ENCODE peak calls at places on chromosomes 13 and 19, in seven cellular contexts. A is CD4-positive, CD25-positive, alpha-beta regulatory T cell; P is GM23248; W is H1; D is dorsolateral prefrontal cortex; K is mammary epithelial cell; R is cardiac muscle cell. S is an unnamed sample.

GRCh38 chr19:28598861-28599260 is 614.1 kb downstream of the UQCRFS1 start:
- DNase-seq in A (no peak), P (no peak), W (no peak), D (no peak), K (no peak), R (no peak), S (no peak)

GRCh38 chr19:38273499-38273898 is 9.1 kb downstream of the SPINT2 start:
- DNase-seq in A (no peak), P (no peak), W (no peak), D (no peak), K (no peak), R (no peak), S (no peak)

GRCh38 chr13:47294691-47295090 is 397.8 kb upstream of the HTR2A start:
- DNase-seq in A (no peak), P (no peak), W (no peak), D (no peak), K (no peak), R (no peak), S (no peak)

GRCh38 chr19:42135836-42136235 is 3.6 kb upstream of the POU2F2 start:
- DNase-seq in A (no peak), P (no peak), W (no peak), D (no peak), K (no peak), R (no peak), S (no peak)

GRCh38 chr13:36543671-36544070 is 111.4 kb downstream of the CCNA1 start:
- DNase-seq in A (no peak), P (no peak), W (no peak), D (no peak), K (no peak), R (no peak), S (no peak)

GRCh38 chr13:19818223-19818842 is 35.6 kb upstream of the PSPC1 start:
- DNase-seq in A (peak), P (peak), W (peak), D (no peak), K (no peak), R (peak), S (no peak)

GRCh38 chr19:38877781-38878574 is at the start of gene RINL:
- DNase-seq in A (peak), P (no peak), W (no peak), D (no peak), K (no peak), R (no peak), S (peak)

GRCh38 chr19:8444677-8445487 is at the start of gene HNRNPM:
- DNase-seq in A (peak), P (peak), W (peak), D (peak), K (peak), R (peak), S (peak)

GRCh38 chr19:10007811-10008211 is 2.5 kb downstream of the COL5A3 start:
- DNase-seq in A (no peak), P (peak), W (no peak), D (no peak), K (no peak), R (peak), S (no peak)

GRCh38 chr19:51325161-51325979 is 13.9 kb downstream of the IGLON5 start:
- DNase-seq in A (no peak), P (no peak), W (no peak), D (no peak), K (no peak), R (no peak), S (no peak)

GRCh38 chr13:73411067-73411809 is 352.4 kb downstream of the KLF5 start:
- DNase-seq in A (no peak), P (no peak), W (no peak), D (no peak), K (peak), R (no peak), S (no peak)

GRCh38 chr13:101996906-101997408 is 404.9 kb downstream of the FGF14 start:
- DNase-seq in A (no peak), P (no peak), W (no peak), D (no peak), K (no peak), R (no peak), S (no peak)

GRCh38 chr13:70405266-70405665 is 297.0 kb upstream of the KLHL1 start:
- DNase-seq in A (no peak), P (no peak), W (no peak), D (no peak), K (no peak), R (no peak), S (no peak)

GRCh38 chr13:27174766-27175455 is 3.3 kb upstream of the USP12 start:
- DNase-seq in A (no peak), P (peak), W (no peak), D (no peak), K (no peak), R (peak), S (no peak)

GRCh38 chr13:60970736-60971135 is 444.9 kb downstream of the PCDH20 start:
- DNase-seq in A (no peak), P (no peak), W (peak), D (no peak), K (no peak), R (no peak), S (no peak)

DNA sequence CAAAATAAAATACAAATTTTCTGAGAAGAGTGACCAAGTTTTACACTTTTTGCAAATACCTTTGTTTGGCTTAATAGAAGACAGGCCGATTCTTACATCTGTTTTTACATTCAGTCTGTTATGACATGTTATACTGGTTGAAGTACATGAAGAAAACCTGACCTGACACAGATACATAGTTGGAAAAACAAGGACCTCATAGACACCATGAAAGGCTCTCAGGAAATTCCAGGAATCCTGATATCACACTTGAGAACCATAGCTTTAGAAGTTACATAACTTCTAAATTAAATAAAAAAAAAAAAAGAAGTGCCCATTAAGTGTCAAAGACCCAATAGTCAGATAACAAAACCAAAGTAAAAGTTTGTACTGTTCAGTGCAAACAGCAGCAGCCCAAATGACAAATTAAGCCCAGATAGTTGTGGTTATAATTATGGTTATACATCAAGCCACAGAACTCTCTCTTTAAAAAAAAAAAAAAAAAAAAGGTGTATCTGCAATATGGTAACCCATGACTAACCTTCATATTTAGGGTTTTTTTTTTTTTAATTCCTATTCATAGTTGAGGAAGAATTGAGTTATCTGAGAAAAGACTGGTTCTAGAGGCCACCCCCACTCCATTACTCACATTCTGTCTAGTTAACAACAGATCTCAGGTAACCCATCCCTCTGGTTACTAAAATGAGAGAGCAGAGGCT is 19.8 kb downstream of the RBM26 start:
- DNase-seq in A (no peak), P (peak), W (no peak), D (no peak), K (peak), R (no peak), S (no peak)
- H3K4me3 ChIP-seq in A (peak), P (no peak), W (no peak), D (no peak), K (no peak), R (no peak), S (no peak)

GRCh38 chr19:35140898-35141626 is 2.0 kb upstream of the FXYD7 start:
- DNase-seq in A (peak), P (peak), W (peak), D (peak), K (peak), R (peak), S (peak)
- H3K4me3 ChIP-seq in A (peak), P (no peak), W (peak), D (peak), K (peak), R (peak), S (peak)

GRCh38 chr13:114130708-114131580 is 1.5 kb downstream of the RASA3 start:
- DNase-seq in A (peak), P (peak), W (no peak), D (peak), K (peak), R (peak), S (peak)

GRCh38 chr13:114134111-114134943 is 1.9 kb upstream of the RASA3 start:
- DNase-seq in A (no peak), P (peak), W (no peak), D (no peak), K (no peak), R (no peak), S (no peak)

GRCh38 chr13:114131581-114132418 is 623 bp downstream of the RASA3 start:
- DNase-seq in A (no peak), P (peak), W (no peak), D (no peak), K (peak), R (peak), S (no peak)

GRCh38 chr13:114130131-114130707 is 2.2 kb downstream of the RASA3 start:
- DNase-seq in A (no peak), P (peak), W (no peak), D (no peak), K (no peak), R (no peak), S (no peak)

GRCh38 chr13:114132419-114133121 is at the start of gene RASA3:
- DNase-seq in A (peak), P (peak), W (peak), D (no peak), K (peak), R (peak), S (no peak)
- H3K4me3 ChIP-seq in A (peak), P (peak), W (peak), D (peak), K (peak), R (peak), S (peak)

GRCh38 chr19:534088-534487 is 2.5 kb downstream of the CDC34 start:
- DNase-seq in A (no peak), P (no peak), W (no peak), D (no peak), K (no peak), R (no peak), S (no peak)
- H3K4me3 ChIP-seq in A (no peak), P (peak), W (no peak), D (peak), K (peak), R (no peak), S (no peak)

GRCh38 chr19:48480151-48480475 is 10.9 kb downstream of the CYTH2 start:
- DNase-seq in A (no peak), P (peak), W (no peak), D (peak), K (no peak), R (peak), S (no peak)

GRCh38 chr19:48481846-48482639 is 12.9 kb downstream of the CYTH2 start:
- DNase-seq in A (no peak), P (peak), W (no peak), D (no peak), K (no peak), R (no peak), S (no peak)

GRCh38 chr19:48480476-48481190 is 11.5 kb downstream of the CYTH2 start:
- DNase-seq in A (peak), P (peak), W (no peak), D (peak), K (no peak), R (peak), S (no peak)

GRCh38 chr19:48479686-48480085 is 10.5 kb downstream of the CYTH2 start:
- DNase-seq in A (no peak), P (no peak), W (no peak), D (no peak), K (no peak), R (no peak), S (no peak)

DNA sequence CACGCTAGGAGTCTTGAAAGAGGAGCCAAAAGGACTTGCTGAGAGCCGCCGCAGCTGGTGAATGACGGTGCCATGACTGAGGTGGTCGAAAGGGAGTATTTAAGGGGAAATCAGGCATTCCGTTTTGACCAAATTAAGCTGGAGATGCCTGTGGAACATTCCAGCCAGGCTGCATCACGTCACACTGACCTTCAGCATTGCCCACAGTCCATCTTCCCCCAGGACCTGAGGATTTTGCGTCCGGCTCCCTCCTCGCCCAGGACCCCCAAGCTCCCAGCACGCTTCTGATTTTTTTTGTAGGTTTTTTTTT is 12.0 kb downstream of the CYTH2 start:
- DNase-seq in A (no peak), P (no peak), W (no peak), D (no peak), K (no peak), R (peak), S (no peak)
- H3K4me3 ChIP-seq in A (peak), P (peak), W (no peak), D (peak), K (no peak), R (no peak), S (no peak)

GRCh38 chr19:35136977-35137702 is 1.5 kb upstream of the FXYD1 start:
- DNase-seq in A (no peak), P (peak), W (no peak), D (no peak), K (no peak), R (no peak), S (no peak)
- H3K4me3 ChIP-seq in A (no peak), P (no peak), W (no peak), D (no peak), K (no peak), R (no peak), S (no peak)

DNA sequence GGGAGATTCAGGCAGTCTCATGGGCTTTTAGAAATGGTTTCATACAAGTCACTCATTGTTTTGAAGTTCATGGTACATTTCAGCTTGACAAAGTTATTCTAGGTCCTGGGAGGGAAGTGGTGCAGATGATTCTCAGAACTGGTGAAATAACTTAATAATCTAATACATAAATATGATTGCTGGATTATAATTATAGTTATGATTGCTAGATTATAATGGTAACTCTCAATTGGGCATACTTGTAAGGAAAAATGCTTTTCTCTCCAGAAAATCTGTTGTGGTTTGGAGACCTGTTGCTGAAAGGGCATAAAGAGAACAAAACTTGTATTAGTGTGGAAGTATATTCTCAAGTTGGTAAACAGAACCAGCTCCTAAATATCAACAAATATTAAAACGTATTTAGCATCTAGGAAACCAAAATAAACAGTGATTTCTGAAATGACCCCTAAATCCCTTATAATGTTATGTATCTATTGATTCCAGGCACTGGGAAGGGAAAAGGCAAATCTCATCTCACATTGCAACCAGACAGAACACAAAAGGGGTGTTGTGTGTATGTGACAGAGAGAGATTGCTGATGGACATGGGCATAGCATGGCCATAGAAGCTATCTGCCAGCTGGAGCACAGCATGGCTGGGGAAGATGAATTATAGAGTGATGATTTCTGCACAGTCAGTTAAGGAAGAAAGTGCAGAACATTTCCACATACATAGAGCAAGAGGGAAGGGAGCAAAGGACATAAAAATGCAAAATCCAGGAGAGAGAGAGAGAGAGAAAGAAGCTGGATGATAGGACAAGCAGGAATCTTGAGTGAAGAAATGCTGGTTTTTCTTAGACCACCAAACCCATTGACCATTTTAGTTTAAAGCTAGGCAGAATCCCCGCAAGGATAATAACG is 87.1 kb upstream of the FRY start:
- DNase-seq in A (no peak), P (peak), W (no peak), D (no peak), K (no peak), R (no peak), S (no peak)
- H3K4me3 ChIP-seq in A (no peak), P (peak), W (no peak), D (no peak), K (no peak), R (no peak), S (no peak)

DNA sequence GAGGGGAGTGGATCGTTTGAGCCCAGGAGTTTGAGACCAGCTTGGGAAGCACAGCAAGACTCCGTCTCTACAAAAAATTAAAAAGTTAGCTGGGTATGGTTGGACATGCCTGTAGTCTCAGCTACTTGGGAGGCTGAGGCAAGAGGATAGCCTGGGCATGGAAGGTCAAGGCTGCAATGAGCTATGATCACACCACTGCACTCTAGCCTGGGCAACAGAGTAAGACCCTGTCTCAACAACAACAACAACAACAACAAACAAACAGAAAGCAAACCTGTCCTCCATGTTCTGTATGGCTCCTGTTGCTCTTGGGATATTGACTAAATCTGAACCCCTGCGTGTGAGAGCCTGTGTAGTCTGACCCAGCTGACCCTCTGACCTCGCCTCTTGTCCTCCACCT is 14.9 kb downstream of the CEBPA start:
- DNase-seq in A (no peak), P (no peak), W (no peak), D (no peak), K (no peak), R (no peak), S (no peak)
- H3K4me3 ChIP-seq in A (no peak), P (no peak), W (no peak), D (no peak), K (no peak), R (no peak), S (no peak)

DNA sequence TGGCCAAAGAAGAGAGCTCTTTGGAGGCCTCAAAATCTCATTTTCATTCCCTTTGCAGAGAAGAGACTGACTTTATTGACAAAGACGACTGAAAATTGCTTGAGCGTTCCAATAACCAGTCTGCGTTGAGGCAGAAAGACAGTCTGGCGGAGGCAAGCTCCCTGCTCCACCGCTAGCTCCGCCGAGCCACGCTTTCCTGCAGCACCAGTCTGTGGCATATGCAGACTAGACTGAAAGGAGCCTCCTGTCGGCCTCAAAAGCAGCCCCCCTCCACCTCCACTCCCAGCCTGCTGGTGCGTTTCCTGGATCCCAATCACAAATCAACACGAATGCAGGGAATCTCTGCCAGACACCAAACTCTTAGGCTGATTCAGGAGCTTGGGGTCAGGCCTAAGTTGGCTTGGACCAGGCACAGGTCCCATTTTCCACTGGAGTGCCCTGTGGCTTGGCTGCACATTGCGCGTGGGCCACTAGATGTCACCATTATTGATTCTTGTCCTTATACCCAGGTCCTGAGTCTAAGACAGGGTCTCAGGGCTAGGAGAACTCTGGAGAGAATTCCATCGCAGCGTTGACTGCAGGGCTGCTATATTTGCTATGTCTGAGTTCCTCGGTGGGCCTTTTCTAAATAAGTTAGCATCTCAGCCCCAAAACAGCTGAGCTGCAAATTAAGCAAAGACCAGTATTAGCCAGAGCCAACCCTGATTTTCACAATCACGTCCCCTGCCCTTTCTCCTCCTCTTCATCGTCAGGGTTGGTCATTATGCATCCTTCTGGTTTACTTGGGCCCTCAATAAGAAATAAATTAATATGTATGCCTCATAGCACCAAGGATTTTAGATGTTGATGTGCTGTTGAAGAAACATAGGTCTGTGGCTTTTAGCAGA is 5.2 kb upstream of the ZNF507 start:
- DNase-seq in A (peak), P (peak), W (no peak), D (peak), K (no peak), R (peak), S (no peak)
- H3K4me3 ChIP-seq in A (no peak), P (no peak), W (no peak), D (no peak), K (no peak), R (no peak), S (no peak)

DNA sequence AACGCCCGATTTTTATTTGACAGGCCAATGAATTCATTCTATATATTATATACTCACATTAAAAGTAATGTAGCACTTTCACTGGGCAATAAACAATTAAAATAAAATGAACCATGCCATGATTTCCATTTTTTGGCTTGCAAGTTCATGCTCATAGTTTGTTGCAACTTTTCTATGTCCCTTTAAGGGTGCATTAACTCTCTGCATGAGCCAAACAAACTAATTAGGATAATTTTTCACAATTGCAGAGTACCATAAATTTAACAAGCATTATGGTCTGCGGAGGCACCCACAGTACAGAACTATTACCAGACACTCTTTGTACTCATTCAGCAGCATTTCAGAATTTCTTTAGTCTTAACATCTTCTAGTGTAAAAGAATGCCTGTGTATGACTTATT is 1.4 kb downstream of the LHFPL6 start:
- DNase-seq in A (no peak), P (no peak), W (no peak), D (no peak), K (no peak), R (no peak), S (no peak)
- H3K4me3 ChIP-seq in A (no peak), P (peak), W (no peak), D (peak), K (peak), R (peak), S (no peak)